ENCODE peak calls at places on chromosomes 16 and 17, in five cellular contexts. D is IMR-90, F is mesenchymal stem cell, Q is H1, Y is H9. L is an unnamed sample.

GRCh38 chr17:75605790-75606189 is 18.2 kb downstream of the MYO15B start:
- DNase-seq in D (no peak), F (no peak), Q (no peak), Y (no peak), L (no peak)

GRCh38 chr17:3796110-3796821 is 4.7 kb downstream of the ITGAE start:
- DNase-seq in D (no peak), F (no peak), Q (no peak), Y (no peak), L (no peak)

GRCh38 chr16:49564577-49565224 is 191.1 kb downstream of the C16orf78 start:
- DNase-seq in D (no peak), F (no peak), Q (no peak), Y (no peak), L (no peak)

GRCh38 chr16:54936979-54937672 is 6.5 kb downstream of the IRX5 start:
- DNase-seq in D (no peak), F (peak), Q (peak), Y (peak), L (peak)

GRCh38 chr16:70694517-70695218 is 8.8 kb upstream of the MTSS2 start:
- DNase-seq in D (no peak), F (no peak), Q (no peak), Y (no peak), L (no peak)

GRCh38 chr16:8958344-8958808 is 5.3 kb downstream of the USP7 start:
- DNase-seq in D (peak), F (peak), Q (no peak), Y (no peak), L (no peak)

GRCh38 chr16:9816644-9817043 is 365.6 kb downstream of the GRIN2A start:
- DNase-seq in D (no peak), F (no peak), Q (no peak), Y (no peak), L (no peak)

GRCh38 chr16:87851601-87852000 is 17.7 kb downstream of the SLC7A5 start:
- DNase-seq in D (no peak), F (no peak), Q (peak), Y (no peak), L (no peak)

GRCh38 chr16:85613609-85614337 is 651 bp downstream of the GSE1 start:
- DNase-seq in D (no peak), F (peak), Q (peak), Y (peak), L (no peak)

GRCh38 chr17:58417300-58418092 is at the start of gene RNF43:
- DNase-seq in D (peak), F (peak), Q (peak), Y (peak), L (peak)
- H3K14ac ChIP-seq in D (no peak), F (no peak), Q (no peak), Y (no peak), L (no peak)

GRCh38 chr17:74212262-74212912 is 984 bp upstream of the TTYH2 start:
- DNase-seq in D (no peak), F (peak), Q (peak), Y (peak), L (no peak)

GRCh38 chr17:74211141-74211928 is 2.0 kb upstream of the TTYH2 start:
- DNase-seq in D (no peak), F (peak), Q (peak), Y (peak), L (no peak)

GRCh38 chr17:74212913-74213791 is at the start of gene TTYH2:
- DNase-seq in D (peak), F (peak), Q (peak), Y (peak), L (peak)

GRCh38 chr17:74211929-74212261 is 1.5 kb upstream of the TTYH2 start:
- DNase-seq in D (no peak), F (no peak), Q (no peak), Y (no peak), L (no peak)

GRCh38 chr17:74210191-74211140 is 2.9 kb upstream of the TTYH2 start:
- DNase-seq in D (peak), F (peak), Q (peak), Y (peak), L (peak)
- H3K14ac ChIP-seq in D (no peak), F (no peak), Q (no peak), Y (peak), L (no peak)

GRCh38 chr17:82874011-82874835 is 34.4 kb upstream of the ZNF750 start:
- DNase-seq in D (no peak), F (no peak), Q (no peak), Y (no peak), L (no peak)
- H3K14ac ChIP-seq in D (no peak), F (no peak), Q (no peak), Y (no peak), L (peak)

DNA sequence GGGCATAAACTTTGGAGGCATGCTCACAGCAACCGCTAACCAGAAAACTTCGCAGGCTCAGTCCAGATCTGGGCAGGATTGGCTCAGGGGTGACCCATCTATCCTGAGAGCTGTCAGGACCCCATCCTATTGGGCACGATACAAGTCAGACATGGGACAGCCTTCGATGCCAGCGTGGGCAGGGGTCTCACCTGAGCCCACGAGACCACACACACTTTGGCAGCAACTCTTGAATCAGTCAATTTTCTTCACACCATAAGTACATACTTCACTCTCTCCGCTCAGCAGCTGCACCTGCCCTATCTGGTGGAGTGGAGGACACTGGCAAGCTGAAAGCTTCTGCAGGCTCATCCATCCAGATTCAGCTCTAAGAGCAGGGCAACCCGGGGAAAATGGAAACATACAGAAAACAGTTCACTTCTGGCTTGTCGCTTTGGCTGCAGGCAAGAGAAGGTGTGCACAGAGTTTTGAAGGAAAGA is 48.3 kb downstream of the ZFHX3 start:
- DNase-seq in D (no peak), F (no peak), Q (no peak), Y (no peak), L (no peak)
- H3K14ac ChIP-seq in D (no peak), F (no peak), Q (no peak), Y (no peak), L (no peak)

GRCh38 chr16:65579050-65579449 is 457.2 kb upstream of the CDH11 start:
- DNase-seq in D (no peak), F (no peak), Q (no peak), Y (peak), L (no peak)
- H3K14ac ChIP-seq in D (no peak), F (no peak), Q (no peak), Y (no peak), L (no peak)

DNA sequence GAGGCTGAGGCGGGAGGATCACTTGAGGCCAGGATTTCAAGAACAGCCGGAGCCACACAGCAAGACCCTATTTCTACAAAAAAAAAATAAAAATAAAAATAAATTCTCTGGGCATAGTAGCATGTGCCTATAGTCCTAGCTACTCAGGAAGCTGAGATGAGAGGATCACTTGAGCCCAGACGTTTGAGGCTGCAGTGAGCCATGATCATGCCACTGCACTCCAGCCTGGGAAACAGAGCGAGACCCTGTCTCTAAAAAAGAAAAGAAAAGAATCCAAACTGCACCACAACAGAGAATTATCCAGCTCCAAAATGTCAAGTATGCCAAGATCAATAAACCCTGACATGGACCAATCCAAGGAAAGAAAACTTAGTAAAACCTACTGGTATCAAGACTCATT is 78.9 kb upstream of the NOL11 start:
- DNase-seq in D (no peak), F (no peak), Q (no peak), Y (no peak), L (no peak)
- H3K14ac ChIP-seq in D (no peak), F (no peak), Q (no peak), Y (no peak), L (no peak)

L was measured in neuronal stem cell.